ENCODE peak calls at places on chromosomes 11 and 22, in eight cellular contexts. O is RWPE2, Z is left ventricle myocardium inferior, B is cardiac fibroblast, J is B cell, D is OCI-LY7, P is uterus, V is GM10248. T is an unnamed sample.

GRCh38 chr22:20247010-20247505 is 21.1 kb downstream of the RTN4R start:
- DNase-seq in O (no peak), Z (no peak), B (peak; percentile 39), J (no peak), D (no peak), P (peak; percentile 52), V (peak; percentile 88), T (peak; percentile 53)

GRCh38 chr22:45604239-45604711 is 67.4 kb upstream of the ATXN10 start:
- DNase-seq in O (no peak), Z (no peak), B (no peak), J (no peak), D (no peak), P (no peak), V (no peak), T (no peak)

GRCh38 chr22:35547993-35548761 is 7.5 kb downstream of the RASD2 start:
- DNase-seq in O (no peak), Z (no peak), B (peak; percentile 12), J (no peak), D (peak; percentile 32), P (no peak), V (no peak), T (no peak)

GRCh38 chr11:115170133-115170815 is 333.9 kb downstream of the CADM1 start:
- DNase-seq in O (no peak), Z (no peak), B (peak; percentile 15), J (no peak), D (peak; percentile 56), P (no peak), V (peak; percentile 29), T (peak; percentile 37)

GRCh38 chr11:60158666-60159065 is 24.2 kb downstream of the MS4A6A start:
- DNase-seq in O (no peak), Z (no peak), B (no peak), J (no peak), D (no peak), P (no peak), V (no peak), T (no peak)

GRCh38 chr11:88196393-88196792 is 21.1 kb upstream of the RAB38 start:
- DNase-seq in O (no peak), Z (no peak), B (no peak), J (no peak), D (no peak), P (no peak), V (no peak), T (no peak)

GRCh38 chr22:48257690-48258065 is 1495.2 kb downstream of the TBC1D22A start:
- DNase-seq in O (no peak), Z (no peak), B (no peak), J (no peak), D (no peak), P (peak; percentile 44), V (no peak), T (no peak)

GRCh38 chr22:50012201-50013181 is at the start of gene IL17REL:
- DNase-seq in O (peak; percentile 64), Z (peak; percentile 14), B (peak; percentile 39), J (peak; percentile 45), D (no peak), P (peak; percentile 34), V (no peak), T (no peak)

GRCh38 chr11:94544832-94545640 is 1.3 kb downstream of the FUT4 start:
- DNase-seq in O (peak; percentile 54), Z (peak; percentile 30), B (no peak), J (peak; percentile 29), D (no peak), P (no peak), V (no peak), T (no peak)

GRCh38 chr22:42699281-42699681 is 21.4 kb downstream of the A4GALT start:
- DNase-seq in O (no peak), Z (no peak), B (no peak), J (no peak), D (no peak), P (no peak), V (no peak), T (no peak)

GRCh38 chr22:38313384-38313955 is 3.8 kb downstream of the CSNK1E start:
- DNase-seq in O (peak; percentile 98), Z (peak; percentile 78), B (peak; percentile 90), J (no peak), D (peak; percentile 41), P (peak; percentile 85), V (no peak), T (peak; percentile 80)

GRCh38 chr11:109644158-109644557 is 222.2 kb downstream of the C11orf87 start:
- DNase-seq in O (no peak), Z (peak; percentile 42), B (peak; percentile 43), J (no peak), D (no peak), P (no peak), V (no peak), T (no peak)

GRCh38 chr11:58958500-58958899 is 19.2 kb downstream of the GLYATL1 start:
- DNase-seq in O (no peak), Z (no peak), B (no peak), J (peak; percentile 63), D (peak; percentile 63), P (no peak), V (peak; percentile 50), T (peak; percentile 65)

GRCh38 chr11:27698872-27699241 is 1.4 kb downstream of the BDNF start:
- DNase-seq in O (peak; percentile 74), Z (peak; percentile 79), B (peak; percentile 92), J (peak; percentile 70), D (peak; percentile 60), P (peak; percentile 50), V (peak; percentile 79), T (peak; percentile 78)
- TF ChIP-seq CTCF in O (peak; percentile 94), Z (peak; percentile 83), B (peak; percentile 80), J (peak; percentile 72), D (peak; percentile 80), P (peak; percentile 59), V (peak; percentile 78), T (peak; percentile 93)

GRCh38 chr11:89529619-89530018 is 38.4 kb upstream of the NOX4 start:
- DNase-seq in O (no peak), Z (no peak), B (no peak), J (no peak), D (no peak), P (no peak), V (no peak), T (no peak)
- TF ChIP-seq CTCF in O (no peak), Z (no peak), B (no peak), J (no peak), D (no peak), P (no peak), V (no peak), T (no peak)

GRCh38 chr11:13964771-13965074 is 2.2 kb downstream of the SPON1 start:
- DNase-seq in O (no peak), Z (no peak), B (no peak), J (no peak), D (no peak), P (no peak), V (no peak), T (no peak)

GRCh38 chr11:13962562-13963168 is at the start of gene SPON1:
- DNase-seq in O (no peak), Z (peak; percentile 46), B (peak; percentile 41), J (peak; percentile 63), D (no peak), P (peak; percentile 63), V (peak; percentile 22), T (no peak)

GRCh38 chr11:13963169-13963948 is 836 bp downstream of the SPON1 start:
- DNase-seq in O (no peak), Z (peak; percentile 22), B (peak; percentile 27), J (peak; percentile 83), D (no peak), P (peak; percentile 43), V (peak; percentile 32), T (no peak)

GRCh38 chr11:13965337-13965736 is 2.8 kb downstream of the SPON1 start:
- DNase-seq in O (no peak), Z (no peak), B (no peak), J (no peak), D (no peak), P (no peak), V (no peak), T (no peak)

GRCh38 chr11:13963949-13964770 is 1.6 kb downstream of the SPON1 start:
- DNase-seq in O (no peak), Z (peak; percentile 18), B (no peak), J (peak; percentile 42), D (no peak), P (peak; percentile 37), V (peak; percentile 14), T (no peak)
- TF ChIP-seq CTCF in O (no peak), Z (peak; percentile 19), B (no peak), J (no peak), D (no peak), P (no peak), V (no peak), T (no peak)

DNA sequence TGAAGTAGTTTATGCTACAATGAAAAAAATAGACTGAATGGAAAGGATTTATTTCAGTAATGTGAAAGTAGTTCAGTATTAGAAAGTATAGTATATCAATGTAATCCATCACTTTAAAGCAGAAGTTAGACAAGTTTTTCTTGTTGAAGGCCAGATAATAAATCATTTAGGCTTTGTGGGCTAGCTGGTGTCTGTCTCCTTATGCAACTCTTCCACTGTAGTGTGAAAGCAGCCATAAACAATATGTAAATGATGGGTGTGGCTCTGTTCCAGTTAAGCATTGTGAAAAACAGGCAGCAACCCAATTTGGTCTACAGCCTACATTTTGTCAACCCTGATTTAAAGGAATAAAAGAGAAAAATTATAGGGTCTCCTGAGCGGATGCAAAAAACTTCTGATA is 127.4 kb upstream of the THY1 start:
- DNase-seq in O (no peak), Z (no peak), B (peak; percentile 11), J (no peak), D (no peak), P (no peak), V (no peak), T (no peak)
- TF ChIP-seq CTCF in O (no peak), Z (no peak), B (no peak), J (no peak), D (no peak), P (no peak), V (no peak), T (no peak)

GRCh38 chr11:120334894-120335462 is 1.2 kb upstream of the ARHGEF12 start:
- DNase-seq in O (no peak), Z (no peak), B (peak; percentile 91), J (peak; percentile 71), D (peak; percentile 79), P (peak; percentile 56), V (peak; percentile 54), T (peak; percentile 85)
- TF ChIP-seq CTCF in O (peak; percentile 39), Z (peak; percentile 78), B (peak; percentile 58), J (peak; percentile 78), D (peak; percentile 78), P (peak; percentile 55), V (peak; percentile 70), T (peak; percentile 66)

T was measured in GM12865.